ENCODE peak calls at places on chromosomes 7 and 10, in four cellular contexts. T is aorta, Z is left ventricle myocardium inferior, L is fibroblast of lung. Y is an unnamed sample. For H3K4me1, the result is how much of the 10 kb centered on the place peaks cover.

GRCh38 chr10:127044191-127044590 is 139.0 kb downstream of the DOCK1 start:
- DNase-seq in Z (no peak), T (no peak), L (no peak), Y (no peak)

GRCh38 chr7:24786306-24786705 is 29.0 kb upstream of the GSDME start:
- DNase-seq in Z (no peak), T (no peak), L (no peak), Y (no peak)

GRCh38 chr7:139479620-139480019 is 3.9 kb downstream of the KLRG2 start:
- DNase-seq in L (no peak), Z (no peak), T (no peak), Y (no peak)

GRCh38 chr10:125815764-125816163 is 7.3 kb downstream of the UROS start:
- DNase-seq in T (no peak), Z (no peak), L (no peak), Y (no peak)

GRCh38 chr7:28410628-28411578 is 1.4 kb upstream of the CREB5 start:
- DNase-seq in Z (peak), L (peak), T (peak), Y (peak)

GRCh38 chr10:94361161-94361794 is 1.5 kb downstream of the NOC3L start:
- DNase-seq in T (no peak), L (peak), Z (no peak), Y (peak)

GRCh38 chr10:97399843-97400545 is 1.1 kb downstream of the RRP12 start:
- DNase-seq in Z (no peak), T (no peak), L (peak), Y (peak)

GRCh38 chr10:131819241-131820072 is 81.4 kb upstream of the PPP2R2D start:
- DNase-seq in L (no peak), Z (no peak), T (no peak), Y (no peak)

GRCh38 chr10:63369711-63370110 is 96.1 kb downstream of the JMJD1C start:
- DNase-seq in T (no peak), Z (no peak), L (no peak), Y (no peak)

GRCh38 chr7:106057962-106058901 is 53.9 kb downstream of the SYPL1 start:
- DNase-seq in L (no peak), T (no peak), Z (no peak), Y (peak)

GRCh38 chr10:35650894-35651293 is 8.8 kb upstream of the FZD8 start:
- DNase-seq in T (no peak), L (no peak), Z (no peak), Y (no peak)

GRCh38 chr7:134854816-134855215 is 75.4 kb downstream of the CALD1 start:
- DNase-seq in L (no peak), T (no peak), Z (no peak), Y (peak)

GRCh38 chr10:59585046-59585700 is 124.5 kb downstream of the SLC16A9 start:
- DNase-seq in T (no peak), L (peak), Z (no peak), Y (no peak)

GRCh38 chr7:861222-861621 is 15.1 kb upstream of the GET4 start:
- DNase-seq in L (no peak), Z (no peak), T (no peak), Y (no peak)

GRCh38 chr7:4189151-4189570 is 492.9 kb upstream of the FOXK1 start:
- DNase-seq in L (peak), Z (peak), T (peak), Y (peak)

GRCh38 chr10:81957976-81958375 is 83.0 kb downstream of the NRG3 start:
- DNase-seq in T (no peak), L (no peak), Z (no peak), Y (no peak)

GRCh38 chr7:32068411-32068905 is 1.7 kb downstream of the PDE1C start:
- DNase-seq in Z (no peak), T (no peak), L (no peak), Y (no peak)

GRCh38 chr10:93447019-93447418 is 35.1 kb downstream of the MYOF start:
- DNase-seq in L (no peak), Z (no peak), T (no peak), Y (no peak)

GRCh38 chr10:24444337-24444736 is 235.4 kb downstream of the KIAA1217 start:
- DNase-seq in L (peak), Z (no peak), T (no peak), Y (peak)

GRCh38 chr7:20647051-20647450 is 31.6 kb downstream of the ABCB5 start:
- DNase-seq in Z (no peak), L (peak), T (no peak), Y (no peak)

GRCh38 chr7:56174346-56175085 is 58.3 kb upstream of the NUPR2 start:
- DNase-seq in L (no peak), Z (no peak), T (no peak), Y (no peak)

GRCh38 chr7:137940656-137941518 is 61.0 kb downstream of the CREB3L2 start:
- DNase-seq in T (no peak), Z (no peak), L (peak), Y (no peak)

GRCh38 chr7:30308392-30308791 is 24.0 kb downstream of the ZNRF2 start:
- DNase-seq in Z (no peak), L (no peak), T (no peak), Y (peak)

GRCh38 chr7:85595639-85596268 is 408.9 kb upstream of the SEMA3D start:
- DNase-seq in Z (no peak), T (no peak), L (peak), Y (no peak)

GRCh38 chr7:80831996-80832395 is 86.9 kb downstream of the SEMA3C start:
- DNase-seq in L (no peak), Z (no peak), T (no peak), Y (no peak)

GRCh38 chr10:58268946-58269831 is at the start of gene CISD1:
- DNase-seq in L (peak), T (peak), Z (peak), Y (peak)

GRCh38 chr10:3480281-3480999 is 304.6 kb downstream of the KLF6 start:
- DNase-seq in Z (no peak), T (no peak), L (no peak), Y (no peak)

GRCh38 chr10:78977761-78978305 is 90.9 kb upstream of the ZMIZ1 start:
- DNase-seq in Z (no peak), L (peak), T (peak), Y (no peak)

GRCh38 chr10:34476607-34477006 is 338.5 kb downstream of the PARD3 start:
- DNase-seq in L (no peak), T (no peak), Z (no peak), Y (no peak)

GRCh38 chr10:23120001-23120934 is 24.9 kb downstream of the MSRB2 start:
- DNase-seq in Z (no peak), L (no peak), T (no peak), Y (no peak)

GRCh38 chr7:70060298-70061068 is 462.2 kb downstream of the AUTS2 start:
- DNase-seq in Z (no peak), L (no peak), T (no peak), Y (peak)

GRCh38 chr7:33669251-33669670 is 236.1 kb upstream of the BMPER start:
- DNase-seq in Z (no peak), L (no peak), T (no peak), Y (peak)

GRCh38 chr7:45203947-45204445 is 46.4 kb downstream of the RAMP3 start:
- DNase-seq in Z (no peak), L (peak), T (no peak), Y (no peak)

GRCh38 chr7:140197218-140197890 is 20.6 kb upstream of the KDM7A start:
- DNase-seq in Z (no peak), L (no peak), T (no peak), Y (no peak)

GRCh38 chr10:99748823-99749451 is 16.9 kb downstream of the CUTC start:
- DNase-seq in T (no peak), Z (no peak), L (no peak), Y (no peak)

GRCh38 chr7:69443136-69443535 is 155.1 kb upstream of the AUTS2 start:
- DNase-seq in Z (no peak), L (no peak), T (no peak), Y (no peak)

GRCh38 chr7:130878785-130879184 is 144.8 kb upstream of the KLF14 start:
- DNase-seq in L (no peak), T (no peak), Z (no peak), Y (no peak)

GRCh38 chr10:123157210-123157609 is 3.0 kb downstream of the BUB3 start:
- DNase-seq in L (peak), T (no peak), Z (no peak), Y (no peak)

GRCh38 chr10:123154943-123155505 is 822 bp downstream of the BUB3 start:
- DNase-seq in L (peak), Z (no peak), T (no peak), Y (no peak)

GRCh38 chr10:123154092-123154942 is at the start of gene BUB3:
- DNase-seq in L (peak), Z (peak), T (peak), Y (peak)

GRCh38 chr10:123153486-123154091 is 613 bp upstream of the BUB3 start:
- DNase-seq in L (no peak), Z (no peak), T (no peak), Y (no peak)

DNA sequence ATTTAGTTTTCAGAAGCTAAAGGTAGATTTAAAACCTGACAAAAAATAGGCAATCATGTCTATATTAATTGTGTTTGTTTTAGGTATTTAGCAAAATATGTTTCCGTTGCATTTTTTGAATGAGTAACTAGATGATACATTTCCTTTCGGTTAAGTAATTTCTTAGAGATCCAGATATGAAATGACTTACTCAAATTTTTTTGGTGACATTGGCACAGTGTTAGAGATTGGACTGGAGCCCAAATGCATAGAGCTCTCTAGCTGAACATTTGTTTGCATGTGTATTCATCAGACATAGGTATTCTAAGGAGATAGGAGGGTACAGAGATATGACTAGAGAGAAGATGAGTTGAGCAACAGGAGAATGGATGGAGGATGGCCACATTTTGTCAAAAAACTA is 1.9 kb downstream of the BUB3 start:
- DNase-seq in T (no peak), L (no peak), Z (no peak), Y (no peak)
- H3K4me3 ChIP-seq in T (no peak), L (peak), Z (no peak), Y (peak)

GRCh38 chr7:123747620-123748141 is 1.1 kb downstream of the WASL start:
- DNase-seq in T (peak), L (peak), Z (peak), Y (peak)

GRCh38 chr7:123746055-123746454 is 2.7 kb downstream of the WASL start:
- DNase-seq in Z (no peak), T (no peak), L (no peak), Y (no peak)

GRCh38 chr7:123747089-123747488 is 1.7 kb downstream of the WASL start:
- DNase-seq in L (no peak), Z (no peak), T (no peak), Y (peak)

GRCh38 chr7:123744416-123744815 is 4.4 kb downstream of the WASL start:
- DNase-seq in T (no peak), Z (no peak), L (no peak), Y (no peak)

DNA sequence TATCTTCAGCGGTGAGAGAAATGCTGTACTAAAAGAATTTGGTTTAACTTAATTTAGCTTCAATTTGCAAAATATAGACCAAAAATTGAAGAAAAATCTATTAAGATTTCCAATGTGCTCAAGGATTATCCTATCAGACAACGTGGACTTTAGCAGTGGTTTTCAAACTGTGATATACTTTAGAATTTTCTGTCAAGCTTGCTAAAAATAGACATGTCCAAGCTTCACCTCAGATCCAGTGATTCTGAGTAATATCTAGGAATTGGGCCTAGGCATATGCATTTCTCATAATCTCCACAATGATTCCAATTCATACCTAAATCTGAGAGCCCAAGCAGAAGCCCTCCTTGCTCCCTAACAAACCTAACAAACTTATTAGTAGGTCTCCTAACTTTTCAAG is 3.4 kb downstream of the WASL start:
- DNase-seq in Z (no peak), T (no peak), L (no peak), Y (no peak)
- H3K4me1 ChIP-seq in Z (half or more), T (under half), L (under half), Y (under half)

DNA sequence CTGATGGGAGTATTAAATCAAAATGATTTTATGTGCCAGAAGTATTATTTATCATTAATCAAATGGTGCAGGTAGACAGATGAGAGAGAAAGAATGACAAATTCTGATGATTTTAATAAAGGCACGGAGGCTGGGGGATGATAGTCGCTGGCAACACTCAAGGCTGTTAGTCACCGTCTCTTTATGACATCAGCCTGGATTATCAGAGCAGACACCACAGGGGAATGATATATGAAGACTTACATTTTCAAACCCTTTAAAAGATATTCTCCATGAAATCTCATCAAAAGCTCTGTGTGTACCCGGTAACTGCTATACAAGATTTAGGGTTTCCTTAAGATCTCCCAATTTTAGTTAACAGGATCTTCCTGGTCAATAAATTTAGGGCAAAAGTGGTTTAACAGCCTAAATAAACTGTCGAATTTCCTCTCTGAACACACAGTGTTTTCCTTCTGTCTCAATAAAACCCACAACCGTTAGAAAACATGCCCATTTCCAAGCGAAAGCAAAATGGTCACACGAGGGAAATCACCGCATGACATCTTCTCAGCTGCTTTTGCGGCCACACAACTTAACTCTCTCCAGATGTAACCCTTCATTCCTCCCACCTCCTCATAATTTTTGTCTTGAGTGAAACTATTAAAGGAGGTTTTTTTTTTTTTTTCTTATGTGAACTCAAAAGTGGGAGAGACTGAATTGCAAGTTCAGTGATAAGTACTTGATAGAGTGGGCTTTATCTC is 133.2 kb upstream of the FAM171A1 start:
- DNase-seq in T (no peak), Z (no peak), L (peak), Y (peak)
- H3K27ac ChIP-seq in T (no peak), Z (peak), L (no peak), Y (no peak)

DNA sequence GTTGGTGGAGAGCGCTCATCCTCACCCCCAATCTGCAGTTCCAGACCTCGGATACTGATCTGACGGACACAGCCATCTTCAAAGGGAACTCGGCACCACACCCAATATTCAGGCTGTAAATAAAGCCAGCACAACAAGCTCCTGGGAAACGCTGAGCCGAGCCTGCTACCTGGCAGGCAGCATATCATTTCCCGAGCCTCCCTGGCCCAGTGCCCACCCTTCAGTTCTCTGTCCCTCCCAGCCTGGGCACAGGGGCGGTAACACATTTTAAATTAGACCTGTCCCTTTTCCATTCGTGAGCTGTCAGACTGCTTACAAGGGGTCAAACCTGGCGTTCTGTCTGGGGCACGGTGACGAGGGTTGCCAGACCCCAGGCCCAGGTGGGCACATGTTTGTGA is 250.5 kb downstream of the ARHGAP12 start:
- DNase-seq in T (no peak), Z (peak), L (no peak), Y (no peak)
- H3K4me3 ChIP-seq in T (no peak), Z (no peak), L (no peak), Y (no peak)

GRCh38 chr10:100995171-100995570 is 4.4 kb upstream of the LZTS2 start:
- DNase-seq in Z (no peak), L (no peak), T (no peak), Y (peak)
- H3K4me1 ChIP-seq in Z (under half), L (under half), T (under half), Y (under half)

GRCh38 chr10:84525120-84525806 is 196.9 kb downstream of the CCSER2 start:
- DNase-seq in Z (no peak), T (no peak), L (no peak), Y (no peak)
- H3K27ac ChIP-seq in Z (no peak), T (no peak), L (no peak), Y (no peak)

DNA sequence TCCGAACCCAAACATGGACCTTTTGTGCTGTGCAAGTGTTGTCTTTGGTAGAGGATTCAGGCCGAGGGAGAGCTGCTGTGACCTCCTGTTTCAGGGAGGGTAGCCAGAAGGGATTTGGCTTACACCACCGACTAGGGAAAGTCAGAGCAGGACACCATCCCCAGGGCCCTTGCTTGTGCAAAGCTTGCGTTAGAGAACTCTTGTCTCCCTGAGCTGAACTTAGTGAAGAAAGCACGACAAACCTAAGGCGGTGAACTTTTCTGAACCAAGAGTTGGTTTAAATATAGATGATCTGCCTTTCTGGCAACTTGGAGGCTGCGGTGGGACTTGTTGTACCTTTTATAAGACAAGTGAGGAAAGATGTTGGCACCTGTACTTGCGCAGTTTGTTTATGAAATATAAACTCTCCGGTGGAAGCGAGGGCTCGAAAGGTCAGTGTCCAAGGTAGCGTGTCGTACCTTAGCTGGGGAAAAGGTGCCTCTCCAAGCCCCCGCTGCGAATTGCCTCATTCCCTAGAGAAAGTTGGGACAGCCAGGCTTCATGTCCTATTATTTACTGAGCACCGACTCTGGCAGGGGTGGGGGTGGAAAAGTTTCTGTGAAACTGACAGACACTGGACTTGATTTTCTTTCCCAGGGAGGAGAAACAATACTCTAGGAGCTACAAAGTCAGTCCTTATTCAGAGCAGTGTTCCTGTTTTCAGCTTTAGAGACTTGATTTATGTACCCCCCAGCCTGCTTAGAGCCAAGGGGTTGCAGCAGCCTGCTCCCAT is 31.6 kb downstream of the WBP1L start:
- DNase-seq in L (peak), Z (peak), T (peak), Y (no peak)
- H3K4me3 ChIP-seq in L (peak), Z (peak), T (no peak), Y (peak)

Y was measured in A673.